ENCODE peak calls at places on chromosomes 7 and 10, in seven cellular contexts. One of them, this sample, is unnamed.

GRCh38 chr7:2812119-2812487 is 32.0 kb downstream of the GNA12 start:
- DNase-seq in neural progenitor cell: no peak
- DNase-seq in GM06990: no peak
- DNase-seq in Caco-2: no peak
- DNase-seq in astrocyte of the spinal cord: peak; percentile 67
- DNase-seq in IMR-90: peak; percentile 69
- DNase-seq in OCI-LY7: no peak
- DNase-seq in this sample: no peak

GRCh38 chr10:31754803-31755624 is 173.6 kb downstream of the ARHGAP12 start:
- DNase-seq in neural progenitor cell: peak; percentile 77
- DNase-seq in GM06990: no peak
- DNase-seq in Caco-2: no peak
- DNase-seq in astrocyte of the spinal cord: peak; percentile 61
- DNase-seq in IMR-90: no peak
- DNase-seq in OCI-LY7: no peak
- DNase-seq in this sample: no peak

GRCh38 chr10:91127341-91128082 is 93.0 kb upstream of the PCGF5 start:
- DNase-seq in neural progenitor cell: peak; percentile 8
- DNase-seq in GM06990: no peak
- DNase-seq in Caco-2: no peak
- DNase-seq in astrocyte of the spinal cord: no peak
- DNase-seq in IMR-90: no peak
- DNase-seq in OCI-LY7: no peak
- DNase-seq in this sample: no peak

GRCh38 chr7:134891262-134892001 is 94.9 kb upstream of the AGBL3 start:
- DNase-seq in neural progenitor cell: peak; percentile 80
- DNase-seq in GM06990: no peak
- DNase-seq in Caco-2: peak; percentile 96
- DNase-seq in astrocyte of the spinal cord: peak; percentile 97
- DNase-seq in IMR-90: peak; percentile 92
- DNase-seq in OCI-LY7: no peak
- DNase-seq in this sample: no peak

GRCh38 chr7:34385385-34385784 is 272.6 kb upstream of the NPSR1 start:
- DNase-seq in neural progenitor cell: no peak
- DNase-seq in GM06990: no peak
- DNase-seq in Caco-2: no peak
- DNase-seq in astrocyte of the spinal cord: no peak
- DNase-seq in IMR-90: no peak
- DNase-seq in OCI-LY7: no peak
- DNase-seq in this sample: no peak

GRCh38 chr10:4359003-4359402 is 467.0 kb upstream of the AKR1E2 start:
- DNase-seq in neural progenitor cell: peak; percentile 79
- DNase-seq in GM06990: no peak
- DNase-seq in Caco-2: no peak
- DNase-seq in astrocyte of the spinal cord: peak; percentile 75
- DNase-seq in IMR-90: no peak
- DNase-seq in OCI-LY7: no peak
- DNase-seq in this sample: no peak

GRCh38 chr10:58797356-58797755 is 284.7 kb downstream of the BICC1 start:
- DNase-seq in neural progenitor cell: no peak
- DNase-seq in GM06990: no peak
- DNase-seq in Caco-2: no peak
- DNase-seq in astrocyte of the spinal cord: peak; percentile 36
- DNase-seq in IMR-90: peak; percentile 42
- DNase-seq in OCI-LY7: no peak
- DNase-seq in this sample: no peak

GRCh38 chr7:50159154-50159553 is 66.1 kb upstream of the ZPBP start:
- DNase-seq in neural progenitor cell: no peak
- DNase-seq in GM06990: no peak
- DNase-seq in Caco-2: no peak
- DNase-seq in astrocyte of the spinal cord: no peak
- DNase-seq in IMR-90: no peak
- DNase-seq in OCI-LY7: no peak
- DNase-seq in this sample: no peak

GRCh38 chr10:43201545-43202131 is 63.4 kb downstream of the CSGALNACT2 start:
- DNase-seq in neural progenitor cell: no peak
- DNase-seq in GM06990: no peak
- DNase-seq in Caco-2: peak; percentile 35
- DNase-seq in astrocyte of the spinal cord: no peak
- DNase-seq in IMR-90: no peak
- DNase-seq in OCI-LY7: no peak
- DNase-seq in this sample: no peak

GRCh38 chr7:16939161-16939560 is 57.4 kb upstream of the AGR3 start:
- DNase-seq in neural progenitor cell: no peak
- DNase-seq in GM06990: no peak
- DNase-seq in Caco-2: no peak
- DNase-seq in astrocyte of the spinal cord: no peak
- DNase-seq in IMR-90: no peak
- DNase-seq in OCI-LY7: no peak
- DNase-seq in this sample: no peak

GRCh38 chr10:49738616-49739360 is 23.3 kb downstream of the OGDHL start:
- DNase-seq in neural progenitor cell: no peak
- DNase-seq in GM06990: no peak
- DNase-seq in Caco-2: no peak
- DNase-seq in astrocyte of the spinal cord: no peak
- DNase-seq in IMR-90: no peak
- DNase-seq in OCI-LY7: no peak
- DNase-seq in this sample: no peak

GRCh38 chr10:92162541-92162940 is 128.3 kb downstream of the CPEB3 start:
- DNase-seq in neural progenitor cell: no peak
- DNase-seq in GM06990: no peak
- DNase-seq in Caco-2: no peak
- DNase-seq in astrocyte of the spinal cord: no peak
- DNase-seq in IMR-90: no peak
- DNase-seq in OCI-LY7: no peak
- DNase-seq in this sample: no peak

GRCh38 chr7:151783958-151784575 is 92.8 kb downstream of the PRKAG2 start:
- DNase-seq in neural progenitor cell: no peak
- DNase-seq in GM06990: no peak
- DNase-seq in Caco-2: no peak
- DNase-seq in astrocyte of the spinal cord: no peak
- DNase-seq in IMR-90: no peak
- DNase-seq in OCI-LY7: no peak
- DNase-seq in this sample: no peak

GRCh38 chr7:151781161-151781845 is 95.6 kb downstream of the PRKAG2 start:
- DNase-seq in neural progenitor cell: no peak
- DNase-seq in GM06990: no peak
- DNase-seq in Caco-2: no peak
- DNase-seq in astrocyte of the spinal cord: no peak
- DNase-seq in IMR-90: no peak
- DNase-seq in OCI-LY7: no peak
- DNase-seq in this sample: no peak

GRCh38 chr7:151780626-151781025 is 96.3 kb downstream of the PRKAG2 start:
- DNase-seq in neural progenitor cell: no peak
- DNase-seq in GM06990: no peak
- DNase-seq in Caco-2: no peak
- DNase-seq in astrocyte of the spinal cord: no peak
- DNase-seq in IMR-90: peak; percentile 8
- DNase-seq in OCI-LY7: no peak
- DNase-seq in this sample: no peak

GRCh38 chr7:151784843-151785680 is 91.9 kb downstream of the PRKAG2 start:
- DNase-seq in neural progenitor cell: no peak
- DNase-seq in GM06990: no peak
- DNase-seq in Caco-2: no peak
- DNase-seq in astrocyte of the spinal cord: no peak
- DNase-seq in IMR-90: no peak
- DNase-seq in OCI-LY7: no peak
- DNase-seq in this sample: no peak

DNA sequence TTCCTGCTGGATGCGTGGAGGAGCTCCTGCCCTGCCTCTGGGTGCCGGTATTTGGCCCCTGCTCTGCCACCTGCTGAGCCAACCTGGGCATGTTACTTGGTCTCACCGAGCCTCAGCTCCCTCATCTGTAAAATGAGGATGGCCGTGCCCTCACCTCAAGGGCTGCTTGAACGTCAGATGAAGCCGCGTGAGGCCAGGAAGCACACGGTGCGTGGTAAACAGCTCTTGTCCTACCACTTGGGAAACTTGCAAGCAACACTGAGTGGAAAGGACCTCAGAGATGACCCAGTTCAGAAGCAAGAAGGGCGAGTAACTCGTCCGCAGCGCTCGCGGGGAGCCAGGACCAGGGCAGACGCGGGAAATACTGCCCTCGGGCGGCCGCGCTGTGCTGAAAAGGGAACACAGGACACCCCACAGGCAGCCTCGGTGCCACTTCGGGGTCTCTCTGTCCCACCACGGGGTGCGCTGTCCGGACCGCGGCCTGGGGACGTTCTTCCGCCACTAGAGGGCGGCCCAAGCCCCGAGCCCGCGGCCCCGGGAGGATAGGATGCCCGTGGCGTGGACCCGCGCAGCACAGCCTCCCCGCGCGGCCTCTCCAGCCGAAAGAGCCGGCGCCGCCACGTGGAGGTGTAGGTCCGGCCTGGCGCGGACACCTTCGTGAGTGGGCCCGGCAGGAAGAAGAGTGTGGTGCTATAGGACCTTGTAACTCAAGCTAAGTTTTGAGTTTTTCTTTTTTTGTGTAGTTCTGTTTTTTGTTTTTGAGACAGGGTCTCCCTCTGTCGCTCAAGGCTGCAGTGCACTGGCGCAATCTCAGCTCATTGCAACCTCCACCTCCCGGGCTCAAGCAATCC is 94.1 kb downstream of the PRKAG2 start:
- DNase-seq in neural progenitor cell: peak; percentile 94
- DNase-seq in GM06990: peak; percentile 78
- DNase-seq in Caco-2: peak; percentile 61
- DNase-seq in astrocyte of the spinal cord: peak; percentile 39
- DNase-seq in IMR-90: peak; percentile 34
- DNase-seq in OCI-LY7: peak; percentile 45
- DNase-seq in this sample: peak; percentile 73
- TF ChIP-seq CTCF in neural progenitor cell: peak; percentile 95
- TF ChIP-seq CTCF in GM06990: peak; percentile 94
- TF ChIP-seq CTCF in Caco-2: peak; percentile 81
- TF ChIP-seq CTCF in astrocyte of the spinal cord: peak; percentile 85
- TF ChIP-seq CTCF in IMR-90: peak; percentile 91
- TF ChIP-seq CTCF in OCI-LY7: peak; percentile 80
- TF ChIP-seq CTCF in this sample: peak; percentile 90

DNA sequence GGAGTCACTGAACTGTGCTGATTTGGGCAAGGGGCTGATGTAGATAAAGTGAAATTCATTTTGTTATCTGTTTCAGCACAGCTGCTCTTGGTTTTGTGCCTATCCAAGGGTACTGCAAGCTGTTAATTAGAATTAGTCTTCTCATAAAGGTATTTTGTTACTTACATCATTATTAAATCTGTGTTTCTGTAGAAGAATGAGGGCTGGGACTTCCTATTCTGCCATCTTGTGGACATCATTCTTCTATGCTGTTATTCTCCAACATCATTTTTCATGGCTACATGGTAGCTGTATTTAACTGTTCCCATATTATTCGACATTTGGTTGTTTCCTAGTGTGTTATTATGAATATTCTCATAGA is 76.2 kb upstream of the CCDC71L start:
- DNase-seq in neural progenitor cell: no peak
- DNase-seq in GM06990: no peak
- DNase-seq in Caco-2: no peak
- DNase-seq in astrocyte of the spinal cord: peak; percentile 61
- DNase-seq in IMR-90: peak; percentile 63
- DNase-seq in OCI-LY7: peak; percentile 30
- DNase-seq in this sample: no peak
- TF ChIP-seq CTCF in neural progenitor cell: peak; percentile 32
- TF ChIP-seq CTCF in GM06990: no peak
- TF ChIP-seq CTCF in Caco-2: peak; percentile 11
- TF ChIP-seq CTCF in astrocyte of the spinal cord: peak; percentile 46
- TF ChIP-seq CTCF in IMR-90: peak; percentile 63
- TF ChIP-seq CTCF in OCI-LY7: peak; percentile 59
- TF ChIP-seq CTCF in this sample: no peak

GRCh38 chr10:11107953-11108352 is 90.3 kb downstream of the CELF2 start:
- DNase-seq in neural progenitor cell: no peak
- DNase-seq in GM06990: no peak
- DNase-seq in Caco-2: no peak
- DNase-seq in astrocyte of the spinal cord: no peak
- DNase-seq in IMR-90: no peak
- DNase-seq in OCI-LY7: no peak
- DNase-seq in this sample: no peak

GRCh38 chr10:11104772-11105675 is 87.4 kb downstream of the CELF2 start:
- DNase-seq in neural progenitor cell: no peak
- DNase-seq in GM06990: no peak
- DNase-seq in Caco-2: no peak
- DNase-seq in astrocyte of the spinal cord: no peak
- DNase-seq in IMR-90: no peak
- DNase-seq in OCI-LY7: no peak
- DNase-seq in this sample: peak; percentile 54

GRCh38 chr10:11108356-11108755 is 90.7 kb downstream of the CELF2 start:
- DNase-seq in neural progenitor cell: no peak
- DNase-seq in GM06990: no peak
- DNase-seq in Caco-2: no peak
- DNase-seq in astrocyte of the spinal cord: no peak
- DNase-seq in IMR-90: no peak
- DNase-seq in OCI-LY7: no peak
- DNase-seq in this sample: no peak

GRCh38 chr10:11106621-11107374 is 89.1 kb downstream of the CELF2 start:
- DNase-seq in neural progenitor cell: no peak
- DNase-seq in GM06990: no peak
- DNase-seq in Caco-2: no peak
- DNase-seq in astrocyte of the spinal cord: no peak
- DNase-seq in IMR-90: no peak
- DNase-seq in OCI-LY7: no peak
- DNase-seq in this sample: peak; percentile 71

GRCh38 chr10:11105676-11106004 is 88.0 kb downstream of the CELF2 start:
- DNase-seq in neural progenitor cell: no peak
- DNase-seq in GM06990: no peak
- DNase-seq in Caco-2: no peak
- DNase-seq in astrocyte of the spinal cord: no peak
- DNase-seq in IMR-90: no peak
- DNase-seq in OCI-LY7: no peak
- DNase-seq in this sample: no peak
- TF ChIP-seq CTCF in neural progenitor cell: no peak
- TF ChIP-seq CTCF in GM06990: no peak
- TF ChIP-seq CTCF in Caco-2: no peak
- TF ChIP-seq CTCF in astrocyte of the spinal cord: no peak
- TF ChIP-seq CTCF in IMR-90: no peak
- TF ChIP-seq CTCF in OCI-LY7: no peak
- TF ChIP-seq CTCF in this sample: no peak

DNA sequence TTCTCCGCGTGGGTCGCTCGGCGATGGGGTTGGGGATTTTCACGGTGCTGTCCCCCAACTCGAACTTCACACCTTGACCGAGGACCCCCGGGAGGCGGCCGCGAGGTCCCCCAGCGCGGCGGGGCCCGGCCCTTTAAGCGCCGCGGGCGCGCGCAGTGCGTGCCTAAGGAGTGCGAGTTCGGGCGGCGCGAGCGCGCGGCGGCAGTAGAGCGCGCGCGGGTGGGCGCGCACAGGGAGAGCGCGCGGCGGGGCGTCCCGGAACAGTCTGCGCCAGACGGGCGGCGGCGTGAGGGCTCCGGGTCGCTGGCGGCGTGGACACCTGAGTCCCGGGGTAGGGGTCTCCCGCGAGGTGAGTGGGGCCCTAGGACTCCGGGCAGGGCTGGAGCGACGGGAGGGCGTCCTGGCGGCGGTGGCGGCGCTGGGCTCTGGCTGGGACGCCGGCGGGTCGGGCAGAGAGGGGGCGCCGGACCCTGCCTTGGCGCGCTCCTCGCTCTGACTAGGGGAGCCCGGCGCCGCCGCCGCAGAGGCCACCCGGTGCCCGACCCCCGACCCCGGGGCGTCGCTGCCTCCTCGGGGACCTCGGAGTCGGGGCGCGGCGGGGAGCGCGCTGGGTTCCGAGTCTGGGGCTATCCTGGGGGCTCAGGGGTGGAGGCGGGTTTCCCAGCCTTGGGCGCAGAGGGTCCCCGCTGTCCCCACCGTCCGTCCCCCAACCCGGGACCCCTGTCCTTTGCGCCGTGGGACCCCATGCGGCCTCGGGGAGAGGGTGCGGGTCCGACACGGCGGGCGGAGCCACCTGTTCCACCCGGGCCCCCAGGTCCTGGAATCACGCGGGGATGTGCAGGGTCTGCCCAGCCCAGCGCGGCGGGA is at the start of gene PROSER2:
- DNase-seq in neural progenitor cell: peak; percentile 73
- DNase-seq in GM06990: peak; percentile 73
- DNase-seq in Caco-2: peak; percentile 77
- DNase-seq in astrocyte of the spinal cord: peak; percentile 48
- DNase-seq in IMR-90: peak; percentile 52
- DNase-seq in OCI-LY7: no peak
- DNase-seq in this sample: peak; percentile 66
- TF ChIP-seq CTCF in neural progenitor cell: peak; percentile 23
- TF ChIP-seq CTCF in GM06990: no peak
- TF ChIP-seq CTCF in Caco-2: no peak
- TF ChIP-seq CTCF in astrocyte of the spinal cord: no peak
- TF ChIP-seq CTCF in IMR-90: no peak
- TF ChIP-seq CTCF in OCI-LY7: no peak
- TF ChIP-seq CTCF in this sample: no peak